ENCODE peak calls at places on chromosomes 4 and X, in four cellular contexts. One of them, this sample, is unnamed.

GRCh38 chrX:79182616-79183015 is 38.1 kb downstream of the GPR174 start:
- DNase-seq in stimulated activated CD4-positive, alpha-beta T cell treated with anti-CD3 and anti-CD28 coated beads, Interleukin-4, amount 100 ng/mL, for 1 hour: no peak
- DNase-seq in mesenchymal stem cell: no peak
- DNase-seq in breast epithelium: no peak
- DNase-seq in this sample: peak

GRCh38 chr4:23061431-23061830 is 368.7 kb downstream of the GBA3 start:
- DNase-seq in stimulated activated CD4-positive, alpha-beta T cell treated with anti-CD3 and anti-CD28 coated beads, Interleukin-4, amount 100 ng/mL, for 1 hour: no peak
- DNase-seq in mesenchymal stem cell: no peak
- DNase-seq in breast epithelium: no peak
- DNase-seq in this sample: no peak

GRCh38 chrX:104913348-104913747 is 307.1 kb downstream of the TEX13A start:
- DNase-seq in stimulated activated CD4-positive, alpha-beta T cell treated with anti-CD3 and anti-CD28 coated beads, Interleukin-4, amount 100 ng/mL, for 1 hour: no peak
- DNase-seq in mesenchymal stem cell: peak
- DNase-seq in breast epithelium: no peak
- DNase-seq in this sample: no peak

GRCh38 chrX:134006484-134007161 is 21.2 kb upstream of the GPC3 start:
- DNase-seq in stimulated activated CD4-positive, alpha-beta T cell treated with anti-CD3 and anti-CD28 coated beads, Interleukin-4, amount 100 ng/mL, for 1 hour: no peak
- DNase-seq in mesenchymal stem cell: no peak
- DNase-seq in breast epithelium: no peak
- DNase-seq in this sample: peak

GRCh38 chr4:67746797-67747495 is 7.2 kb downstream of the GNRHR start:
- DNase-seq in stimulated activated CD4-positive, alpha-beta T cell treated with anti-CD3 and anti-CD28 coated beads, Interleukin-4, amount 100 ng/mL, for 1 hour: no peak
- DNase-seq in mesenchymal stem cell: peak
- DNase-seq in breast epithelium: no peak
- DNase-seq in this sample: no peak

GRCh38 chr4:113026556-113026955 is 22.9 kb upstream of the ANK2 start:
- DNase-seq in stimulated activated CD4-positive, alpha-beta T cell treated with anti-CD3 and anti-CD28 coated beads, Interleukin-4, amount 100 ng/mL, for 1 hour: no peak
- DNase-seq in mesenchymal stem cell: peak
- DNase-seq in breast epithelium: no peak
- DNase-seq in this sample: no peak

GRCh38 chrX:72048515-72049455 is 82.9 kb downstream of the RTL5 start:
- DNase-seq in stimulated activated CD4-positive, alpha-beta T cell treated with anti-CD3 and anti-CD28 coated beads, Interleukin-4, amount 100 ng/mL, for 1 hour: no peak
- DNase-seq in mesenchymal stem cell: no peak
- DNase-seq in breast epithelium: no peak
- DNase-seq in this sample: no peak

GRCh38 chrX:153443476-153444332 is 2.2 kb downstream of the TREX2 start:
- DNase-seq in stimulated activated CD4-positive, alpha-beta T cell treated with anti-CD3 and anti-CD28 coated beads, Interleukin-4, amount 100 ng/mL, for 1 hour: no peak
- DNase-seq in mesenchymal stem cell: no peak
- DNase-seq in breast epithelium: no peak
- DNase-seq in this sample: no peak

GRCh38 chr4:15420642-15421041 is 7.2 kb upstream of the C1QTNF7 start:
- DNase-seq in stimulated activated CD4-positive, alpha-beta T cell treated with anti-CD3 and anti-CD28 coated beads, Interleukin-4, amount 100 ng/mL, for 1 hour: no peak
- DNase-seq in mesenchymal stem cell: peak
- DNase-seq in breast epithelium: no peak
- DNase-seq in this sample: no peak

GRCh38 chr4:150582881-150583286 is 933 bp downstream of the MAB21L2 start:
- DNase-seq in stimulated activated CD4-positive, alpha-beta T cell treated with anti-CD3 and anti-CD28 coated beads, Interleukin-4, amount 100 ng/mL, for 1 hour: no peak
- DNase-seq in mesenchymal stem cell: peak
- DNase-seq in breast epithelium: no peak
- DNase-seq in this sample: no peak

GRCh38 chrX:139972629-139973257 is 7.4 kb upstream of the CXorf66 start:
- DNase-seq in stimulated activated CD4-positive, alpha-beta T cell treated with anti-CD3 and anti-CD28 coated beads, Interleukin-4, amount 100 ng/mL, for 1 hour: no peak
- DNase-seq in mesenchymal stem cell: no peak
- DNase-seq in breast epithelium: no peak
- DNase-seq in this sample: no peak

GRCh38 chrX:33434256-33435092 is 223.1 kb upstream of the DMD start:
- DNase-seq in stimulated activated CD4-positive, alpha-beta T cell treated with anti-CD3 and anti-CD28 coated beads, Interleukin-4, amount 100 ng/mL, for 1 hour: peak
- DNase-seq in mesenchymal stem cell: peak
- DNase-seq in breast epithelium: peak
- DNase-seq in this sample: peak

GRCh38 chr4:70709551-70710080 is 12.1 kb upstream of the RUFY3 start:
- DNase-seq in stimulated activated CD4-positive, alpha-beta T cell treated with anti-CD3 and anti-CD28 coated beads, Interleukin-4, amount 100 ng/mL, for 1 hour: no peak
- DNase-seq in mesenchymal stem cell: no peak
- DNase-seq in breast epithelium: no peak
- DNase-seq in this sample: no peak

GRCh38 chr4:37685211-37685725 is 908 bp downstream of the RELL1 start:
- DNase-seq in stimulated activated CD4-positive, alpha-beta T cell treated with anti-CD3 and anti-CD28 coated beads, Interleukin-4, amount 100 ng/mL, for 1 hour: no peak
- DNase-seq in mesenchymal stem cell: peak
- DNase-seq in breast epithelium: no peak
- DNase-seq in this sample: peak

GRCh38 chr4:17713779-17714178 is 67.6 kb downstream of the FAM184B start:
- DNase-seq in stimulated activated CD4-positive, alpha-beta T cell treated with anti-CD3 and anti-CD28 coated beads, Interleukin-4, amount 100 ng/mL, for 1 hour: no peak
- DNase-seq in mesenchymal stem cell: no peak
- DNase-seq in breast epithelium: no peak
- DNase-seq in this sample: no peak

GRCh38 chrX:154046262-154046771 is 26.6 kb upstream of the IRAK1 start:
- DNase-seq in stimulated activated CD4-positive, alpha-beta T cell treated with anti-CD3 and anti-CD28 coated beads, Interleukin-4, amount 100 ng/mL, for 1 hour: no peak
- DNase-seq in mesenchymal stem cell: peak
- DNase-seq in breast epithelium: no peak
- DNase-seq in this sample: no peak

GRCh38 chr4:38177792-38178665 is 217.8 kb downstream of the PTTG2 start:
- DNase-seq in stimulated activated CD4-positive, alpha-beta T cell treated with anti-CD3 and anti-CD28 coated beads, Interleukin-4, amount 100 ng/mL, for 1 hour: peak
- DNase-seq in mesenchymal stem cell: no peak
- DNase-seq in breast epithelium: no peak
- DNase-seq in this sample: peak

GRCh38 chr4:145511913-145512522 is 30.4 kb downstream of the SMAD1 start:
- DNase-seq in stimulated activated CD4-positive, alpha-beta T cell treated with anti-CD3 and anti-CD28 coated beads, Interleukin-4, amount 100 ng/mL, for 1 hour: no peak
- DNase-seq in mesenchymal stem cell: peak
- DNase-seq in breast epithelium: no peak
- DNase-seq in this sample: no peak

GRCh38 chr4:123816970-123817688 is 420.5 kb downstream of the SPRY1 start:
- DNase-seq in stimulated activated CD4-positive, alpha-beta T cell treated with anti-CD3 and anti-CD28 coated beads, Interleukin-4, amount 100 ng/mL, for 1 hour: no peak
- DNase-seq in mesenchymal stem cell: no peak
- DNase-seq in breast epithelium: no peak
- DNase-seq in this sample: no peak

GRCh38 chr4:107376293-107376692 is 340.2 kb upstream of the DKK2 start:
- DNase-seq in stimulated activated CD4-positive, alpha-beta T cell treated with anti-CD3 and anti-CD28 coated beads, Interleukin-4, amount 100 ng/mL, for 1 hour: no peak
- DNase-seq in mesenchymal stem cell: no peak
- DNase-seq in breast epithelium: no peak
- DNase-seq in this sample: no peak

GRCh38 chrX:5397409-5397808 is 831.3 kb downstream of the NLGN4X start:
- DNase-seq in stimulated activated CD4-positive, alpha-beta T cell treated with anti-CD3 and anti-CD28 coated beads, Interleukin-4, amount 100 ng/mL, for 1 hour: no peak
- DNase-seq in mesenchymal stem cell: no peak
- DNase-seq in breast epithelium: no peak
- DNase-seq in this sample: no peak

GRCh38 chr4:3389186-3389878 is 52.4 kb upstream of the HGFAC start:
- DNase-seq in stimulated activated CD4-positive, alpha-beta T cell treated with anti-CD3 and anti-CD28 coated beads, Interleukin-4, amount 100 ng/mL, for 1 hour: no peak
- DNase-seq in mesenchymal stem cell: no peak
- DNase-seq in breast epithelium: no peak
- DNase-seq in this sample: no peak

GRCh38 chr4:76984127-76984526 is 34.6 kb downstream of the SEPTIN11 start:
- DNase-seq in stimulated activated CD4-positive, alpha-beta T cell treated with anti-CD3 and anti-CD28 coated beads, Interleukin-4, amount 100 ng/mL, for 1 hour: no peak
- DNase-seq in mesenchymal stem cell: peak
- DNase-seq in breast epithelium: no peak
- DNase-seq in this sample: no peak

GRCh38 chr4:2364654-2365053 is 53.8 kb downstream of the ZFYVE28 start:
- DNase-seq in stimulated activated CD4-positive, alpha-beta T cell treated with anti-CD3 and anti-CD28 coated beads, Interleukin-4, amount 100 ng/mL, for 1 hour: peak
- DNase-seq in mesenchymal stem cell: no peak
- DNase-seq in breast epithelium: peak
- DNase-seq in this sample: peak

GRCh38 chrX:106481341-106481740 is 130.4 kb upstream of the RADX start:
- DNase-seq in stimulated activated CD4-positive, alpha-beta T cell treated with anti-CD3 and anti-CD28 coated beads, Interleukin-4, amount 100 ng/mL, for 1 hour: peak
- DNase-seq in mesenchymal stem cell: peak
- DNase-seq in breast epithelium: no peak
- DNase-seq in this sample: peak